ENCODE peak calls at places on chromosomes 12 and 14, in five cellular contexts. M, H, F, K and W are unnamed samples.

GRCh38 chr12:109695961-109696461 is 17.6 kb upstream of the FAM222A start:
- DNase-seq in M (no peak), K (no peak), F (no peak), H (no peak), W (no peak)

GRCh38 chr12:132424811-132425210 is 65.1 kb upstream of the FBRSL1 start:
- DNase-seq in K (no peak), H (no peak), M (no peak), F (no peak), W (no peak)

GRCh38 chr14:98130691-98131090 is 1141.3 kb downstream of the BCL11B start:
- DNase-seq in M (peak; percentile 28), F (no peak), K (no peak), H (no peak), W (no peak)

GRCh38 chr14:45785240-45785639 is 532.2 kb upstream of the MIS18BP1 start:
- DNase-seq in K (no peak), M (no peak), H (no peak), F (no peak), W (no peak)

GRCh38 chr12:32586390-32586789 is 92.7 kb upstream of the DNM1L start:
- DNase-seq in H (no peak), K (no peak), M (no peak), F (no peak), W (no peak)

GRCh38 chr12:13195848-13196301 is 651 bp upstream of the EMP1 start:
- DNase-seq in F (no peak), K (no peak), M (no peak), H (no peak), W (no peak)

GRCh38 chr12:96416033-96416790 is 16.0 kb upstream of the CDK17 start:
- DNase-seq in K (no peak), M (no peak), F (no peak), H (no peak), W (no peak)

GRCh38 chr12:3598896-3599295 is 107.9 kb downstream of the PRMT8 start:
- DNase-seq in K (no peak), M (no peak), F (no peak), H (no peak), W (no peak)

GRCh38 chr12:24135158-24135850 is 185.8 kb upstream of the SOX5 start:
- DNase-seq in K (no peak), M (no peak), F (no peak), H (no peak), W (no peak)

GRCh38 chr12:14239350-14239934 is 126.0 kb upstream of the ATF7IP start:
- DNase-seq in M (peak; percentile 12), H (no peak), K (peak; percentile 36), F (no peak), W (peak; percentile 63)

GRCh38 chr12:27343255-27344000 is 10.8 kb downstream of the BMAL2 start:
- DNase-seq in F (no peak), M (no peak), K (no peak), H (no peak), W (no peak)

GRCh38 chr14:27995688-27996087 is 770.9 kb upstream of the FOXG1 start:
- DNase-seq in F (no peak), M (no peak), H (no peak), K (no peak), W (no peak)

GRCh38 chr14:52069617-52070431 is 965 bp upstream of the NID2 start:
- DNase-seq in K (no peak), H (no peak), F (no peak), M (no peak), W (peak; percentile 36)

GRCh38 chr12:123091756-123092155 is 59.1 kb downstream of the PITPNM2 start:
- DNase-seq in M (no peak), K (no peak), H (no peak), F (no peak), W (no peak)

GRCh38 chr14:58882577-58883018 is 244.8 kb downstream of the DACT1 start:
- DNase-seq in K (no peak), M (no peak), F (no peak), H (no peak), W (no peak)

GRCh38 chr14:95828649-95829265 is 47.9 kb upstream of the TUNAR start:
- DNase-seq in F (no peak), K (no peak), M (no peak), H (no peak), W (no peak)

GRCh38 chr12:30763053-30763452 is 8.3 kb upstream of the CAPRIN2 start:
- DNase-seq in H (no peak), K (no peak), F (no peak), M (no peak), W (no peak)

DNA sequence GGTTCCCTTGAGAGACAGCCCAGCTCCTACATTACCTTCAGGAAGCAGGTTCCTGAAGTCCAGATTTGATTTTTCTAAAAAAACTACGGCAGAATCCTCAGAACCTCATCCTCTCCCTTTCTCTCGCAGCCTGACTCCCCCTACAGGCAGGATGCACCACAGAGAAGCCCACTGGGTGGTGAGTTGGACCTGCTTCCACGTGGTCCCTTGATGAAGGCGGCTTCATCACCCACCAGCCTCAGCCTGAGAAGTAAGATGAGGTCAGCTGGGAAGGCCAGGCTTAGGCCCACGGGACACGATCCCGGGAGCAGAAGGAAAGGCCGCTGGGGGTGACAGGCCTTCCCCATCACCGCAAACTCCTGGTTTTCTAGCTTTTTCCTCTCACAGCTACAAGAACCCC is 83.0 kb downstream of the ACTN1 start:
- DNase-seq in F (no peak), H (no peak), M (no peak), K (no peak), W (no peak)
- TF ChIP-seq CTCF in F (peak; percentile 22), H (no peak), M (no peak), K (no peak), W (no peak)

DNA sequence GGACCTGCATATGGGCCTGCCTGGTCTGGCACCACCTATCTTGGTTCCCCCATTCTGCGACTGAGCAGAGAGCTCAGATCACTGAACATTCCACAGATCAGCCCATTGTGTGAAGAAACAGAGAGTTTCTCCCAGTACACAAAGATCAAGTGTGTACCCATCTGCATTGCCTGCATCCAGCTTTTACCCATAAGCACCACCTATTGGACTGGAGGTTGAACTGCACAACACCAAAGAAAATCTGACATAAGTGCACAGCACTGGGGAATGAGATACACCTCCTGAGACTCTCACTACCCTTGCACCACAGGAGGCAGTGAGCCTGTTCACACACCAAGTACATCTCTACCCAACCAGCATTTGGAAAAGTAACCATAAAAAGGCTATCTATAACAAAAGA is 362.6 kb upstream of the CLEC14A start:
- DNase-seq in K (no peak), F (no peak), M (no peak), H (no peak), W (no peak)
- TF ChIP-seq CTCF in K (no peak), F (no peak), M (no peak), H (no peak), W (no peak)

GRCh38 chr14:21093769-21094681 is 4.4 kb downstream of the ZNF219 start:
- DNase-seq in K (no peak), M (no peak), F (no peak), H (no peak), W (no peak)
- TF ChIP-seq CTCF in K (no peak), M (no peak), F (peak; percentile 72), H (no peak), W (no peak)

DNA sequence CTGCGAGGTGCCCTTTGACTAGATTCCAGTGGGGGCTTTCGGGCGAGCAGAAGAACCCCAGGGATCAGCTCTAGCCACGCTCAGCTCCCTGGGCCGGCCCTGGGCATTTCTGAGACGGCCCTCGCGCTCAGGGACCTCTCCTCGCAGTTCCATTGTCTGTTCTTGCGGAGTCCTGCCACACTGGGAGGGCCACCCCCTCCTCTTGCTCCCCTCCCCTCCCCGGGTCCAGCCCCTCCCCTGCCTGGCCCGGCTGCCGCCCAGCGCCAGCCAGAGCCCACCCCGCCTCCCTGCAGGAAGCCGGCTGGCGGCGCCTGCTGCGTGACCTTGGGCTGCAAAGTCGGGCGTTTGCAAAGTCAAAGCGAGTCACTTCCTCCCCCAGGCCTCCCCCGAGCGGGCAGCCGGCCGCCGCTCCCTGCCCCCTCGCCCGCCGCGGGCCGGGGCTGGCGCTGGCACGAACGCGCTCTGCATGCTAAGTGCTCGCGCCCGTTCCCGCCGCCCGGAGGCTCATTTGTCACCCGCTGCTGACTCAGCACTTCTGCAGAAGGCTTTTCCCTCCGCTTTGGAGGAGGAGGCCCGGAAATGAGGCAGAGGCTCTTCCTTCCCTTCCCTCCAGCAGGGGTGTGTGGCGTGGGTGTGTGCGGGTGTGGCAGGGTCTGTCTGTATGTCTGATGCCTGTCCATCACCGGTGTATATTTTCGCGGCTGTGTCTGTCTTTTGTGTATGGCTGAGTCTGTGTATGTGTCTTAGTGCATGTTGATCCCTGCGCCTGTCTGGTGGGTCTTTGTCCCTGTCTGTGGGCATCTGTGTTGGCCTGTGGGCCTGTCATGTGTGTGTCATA is 72.0 kb downstream of the IRF2BPL start:
- DNase-seq in M (peak; percentile 80), F (peak; percentile 81), K (peak; percentile 77), H (peak; percentile 65), W (peak; percentile 96)
- TF ChIP-seq CTCF in M (peak; percentile 52), F (no peak), K (no peak), H (no peak), W (no peak)

GRCh38 chr12:52395761-52396434 is 10.2 kb downstream of the KRT82 start:
- DNase-seq in H (no peak), K (no peak), M (no peak), F (peak; percentile 25), W (peak; percentile 28)
- TF ChIP-seq CTCF in H (no peak), K (peak; percentile 50), M (no peak), F (peak; percentile 55), W (peak; percentile 45)

DNA sequence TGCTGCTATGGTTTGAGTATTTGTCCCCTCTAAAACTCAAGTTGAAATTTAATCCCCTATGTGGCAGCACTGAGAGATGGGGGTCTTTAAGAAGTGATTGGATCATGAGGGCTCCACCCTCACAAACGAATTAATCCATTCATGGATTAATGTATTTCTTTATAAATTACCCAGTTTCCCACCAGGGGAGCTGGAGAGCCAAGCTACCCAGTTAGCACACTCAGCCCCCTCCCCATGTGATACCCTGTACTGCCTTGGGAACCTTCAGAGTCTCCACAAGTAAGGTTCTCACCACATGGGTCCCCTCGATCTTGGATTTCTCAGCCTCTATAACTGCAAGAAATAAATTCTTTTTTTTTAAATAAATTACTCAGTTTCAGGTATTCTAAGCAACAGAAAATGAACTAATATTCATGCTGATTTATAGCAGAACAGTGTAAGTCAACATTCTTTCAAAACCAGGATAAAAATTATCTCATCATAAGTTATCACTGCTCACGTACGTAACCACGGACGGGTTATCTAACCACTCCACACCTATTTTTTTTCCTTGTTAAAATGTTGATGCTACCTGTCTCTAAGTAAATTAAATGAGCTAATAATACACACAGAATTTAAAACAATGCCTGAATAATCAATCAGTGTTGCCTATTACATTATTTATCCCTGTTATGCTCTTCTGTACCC is 3.6 kb downstream of the NAP1L1 start:
- DNase-seq in M (no peak), F (peak; percentile 22), H (no peak), K (no peak), W (peak; percentile 17)
- TF ChIP-seq CTCF in M (no peak), F (no peak), H (no peak), K (no peak), W (no peak)

DNA sequence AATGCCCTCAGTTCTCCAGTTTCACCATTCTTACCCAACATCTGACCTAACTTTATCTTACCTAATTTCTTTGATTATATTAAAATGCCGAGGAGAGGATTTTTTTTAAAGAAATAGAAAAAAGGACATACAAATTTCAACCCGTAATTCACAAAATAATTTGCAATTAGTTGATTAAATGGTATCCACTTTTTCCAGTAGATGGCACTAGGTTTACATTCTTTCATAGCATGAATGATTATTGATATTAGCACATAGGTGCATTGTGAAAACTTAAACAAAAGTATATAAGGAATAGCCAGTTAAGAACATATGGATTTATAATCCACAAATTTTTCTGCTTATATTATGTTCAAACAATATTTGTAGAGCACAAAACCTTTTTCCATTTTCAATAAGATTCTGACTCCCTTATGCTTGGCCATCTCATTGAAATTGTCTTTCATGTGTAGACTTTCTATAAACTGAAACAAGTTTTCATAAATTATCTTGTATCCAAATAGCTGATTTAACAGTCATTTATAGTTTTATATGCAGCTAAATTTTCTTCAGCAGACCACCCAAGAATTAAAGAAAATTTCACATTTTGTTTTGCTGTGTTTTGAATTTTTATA is 35.3 kb downstream of the MSRB3 start:
- DNase-seq in H (no peak), M (no peak), F (no peak), K (no peak), W (no peak)
- TF ChIP-seq CTCF in H (no peak), M (peak; percentile 58), F (peak; percentile 46), K (peak; percentile 29), W (no peak)